ENCODE peak calls at places on chromosomes 2 and 18, in eight cellular contexts. Z is IMR-90, G is kidney epithelial cell, R is psoas muscle, L is body of pancreas, A is prostate gland, T is thyroid gland, U is heart right ventricle. Q is an unnamed sample.
A peak's percentile ranks its signal among the peaks of the same experiment; 100 is the strongest.

GRCh38 chr18:31101148-31102019 is 837 bp downstream of the DSC2 start:
- DNase-seq in Z (no peak), G (no peak), R (peak; percentile 79), L (peak; percentile 89), A (peak; percentile 53), T (peak; percentile 80), U (peak; percentile 66), Q (no peak)

GRCh38 chr2:152347076-152347475 is 12.1 kb downstream of the FMNL2 start:
- DNase-seq in Z (peak; percentile 74), G (peak; percentile 77), R (no peak), L (no peak), A (no peak), T (peak; percentile 25), U (no peak), Q (peak; percentile 38)

GRCh38 chr2:233026211-233026813 is 6.2 kb upstream of the NEU2 start:
- DNase-seq in Z (peak; percentile 50), G (no peak), R (no peak), L (no peak), A (no peak), T (no peak), U (no peak), Q (peak; percentile 84)

GRCh38 chr18:58579561-58580047 is 49.3 kb downstream of the ALPK2 start:
- DNase-seq in Z (peak; percentile 91), G (no peak), R (peak; percentile 64), L (no peak), A (no peak), T (no peak), U (no peak), Q (peak; percentile 45)

GRCh38 chr18:11976882-11977281 is 4.4 kb upstream of the IMPA2 start:
- DNase-seq in Z (peak; percentile 74), G (no peak), R (no peak), L (no peak), A (no peak), T (no peak), U (no peak), Q (peak; percentile 24)

GRCh38 chr2:11827547-11827946 is 81.1 kb downstream of the LPIN1 start:
- DNase-seq in Z (no peak), G (no peak), R (no peak), L (no peak), A (no peak), T (no peak), U (no peak), Q (no peak)

GRCh38 chr2:180742809-180743208 is 237.6 kb upstream of the UBE2E3 start:
- DNase-seq in Z (peak; percentile 31), G (no peak), R (no peak), L (no peak), A (no peak), T (no peak), U (no peak), Q (no peak)

GRCh38 chr2:10591207-10591606 is 98.6 kb downstream of the NOL10 start:
- DNase-seq in Z (peak; percentile 34), G (no peak), R (no peak), L (no peak), A (no peak), T (no peak), U (no peak), Q (peak; percentile 32)

GRCh38 chr2:26086155-26086634 is 52.3 kb downstream of the RAB10 start:
- DNase-seq in Z (peak; percentile 84), G (peak; percentile 12), R (no peak), L (no peak), A (no peak), T (no peak), U (no peak), Q (peak; percentile 20)

GRCh38 chr2:105329197-105329554 is 359 bp downstream of the TGFBRAP1 start:
- DNase-seq in Z (no peak), G (no peak), R (peak; percentile 59), L (peak; percentile 19), A (no peak), T (peak; percentile 26), U (no peak), Q (no peak)

GRCh38 chr2:148888003-148888501 is 13.0 kb downstream of the KIF5C start:
- DNase-seq in Z (no peak), G (no peak), R (no peak), L (no peak), A (no peak), T (peak; percentile 7), U (no peak), Q (no peak)

GRCh38 chr2:160157861-160158813 is 41.9 kb downstream of the ITGB6 start:
- DNase-seq in Z (peak; percentile 37), G (no peak), R (no peak), L (no peak), A (no peak), T (no peak), U (no peak), Q (peak; percentile 79)

GRCh38 chr18:55375930-55376329 is 212.1 kb downstream of the TCF4 start:
- DNase-seq in Z (no peak), G (no peak), R (no peak), L (no peak), A (no peak), T (no peak), U (no peak), Q (no peak)

GRCh38 chr2:74204436-74204835 is 6.0 kb downstream of the MTHFD2 start:
- DNase-seq in Z (no peak), G (no peak), R (no peak), L (no peak), A (no peak), T (no peak), U (no peak), Q (no peak)

GRCh38 chr18:80253871-80254492 is 6.7 kb upstream of the PARD6G start:
- DNase-seq in Z (no peak), G (no peak), R (no peak), L (peak; percentile 20), A (no peak), T (peak; percentile 12), U (no peak), Q (no peak)

GRCh38 chr2:109180786-109181185 is 51.8 kb downstream of the SH3RF3 start:
- DNase-seq in Z (peak; percentile 73), G (no peak), R (no peak), L (no peak), A (no peak), T (no peak), U (no peak), Q (peak; percentile 27)

GRCh38 chr18:57416542-57416941 is 18.6 kb upstream of the ONECUT2 start:
- DNase-seq in Z (no peak), G (no peak), R (no peak), L (no peak), A (no peak), T (no peak), U (no peak), Q (no peak)

GRCh38 chr2:166032361-166032760 is 78.8 kb upstream of the TTC21B start:
- DNase-seq in Z (peak; percentile 3), G (no peak), R (no peak), L (no peak), A (no peak), T (no peak), U (no peak), Q (no peak)

GRCh38 chr2:112004246-112004645 is 50.8 kb upstream of the TMEM87B start:
- DNase-seq in Z (peak; percentile 10), G (no peak), R (peak; percentile 62), L (no peak), A (peak; percentile 28), T (peak; percentile 32), U (peak; percentile 56), Q (peak; percentile 21)

GRCh38 chr18:28961669-28962228 is 784.8 kb upstream of the CDH2 start:
- DNase-seq in Z (peak; percentile 22), G (no peak), R (no peak), L (no peak), A (no peak), T (no peak), U (peak; percentile 5), Q (peak; percentile 18)
- TF ChIP-seq CTCF in Z (peak; percentile 66), G (peak; percentile 59), R (no peak), L (peak; percentile 15), A (no peak), T (no peak), U (peak; percentile 58), Q (peak; percentile 34)

GRCh38 chr2:64609229-64609994 is 44.3 kb downstream of the SERTAD2 start:
- DNase-seq in Z (peak; percentile 17), G (no peak), R (peak; percentile 86), L (peak; percentile 73), A (no peak), T (peak; percentile 59), U (peak; percentile 44), Q (peak; percentile 39)
- H3K4me3 ChIP-seq in Z (peak overlapping the region; percentile 15), G (peak overlapping the region; percentile 36), R (peak overlapping the region; percentile 82), L (peak overlapping the region; percentile 22), A (peak overlapping the region; percentile 35), T (peak overlapping the region; percentile 50), U (peak overlapping the region; percentile 66), Q (peak overlapping the region; percentile 42)

DNA sequence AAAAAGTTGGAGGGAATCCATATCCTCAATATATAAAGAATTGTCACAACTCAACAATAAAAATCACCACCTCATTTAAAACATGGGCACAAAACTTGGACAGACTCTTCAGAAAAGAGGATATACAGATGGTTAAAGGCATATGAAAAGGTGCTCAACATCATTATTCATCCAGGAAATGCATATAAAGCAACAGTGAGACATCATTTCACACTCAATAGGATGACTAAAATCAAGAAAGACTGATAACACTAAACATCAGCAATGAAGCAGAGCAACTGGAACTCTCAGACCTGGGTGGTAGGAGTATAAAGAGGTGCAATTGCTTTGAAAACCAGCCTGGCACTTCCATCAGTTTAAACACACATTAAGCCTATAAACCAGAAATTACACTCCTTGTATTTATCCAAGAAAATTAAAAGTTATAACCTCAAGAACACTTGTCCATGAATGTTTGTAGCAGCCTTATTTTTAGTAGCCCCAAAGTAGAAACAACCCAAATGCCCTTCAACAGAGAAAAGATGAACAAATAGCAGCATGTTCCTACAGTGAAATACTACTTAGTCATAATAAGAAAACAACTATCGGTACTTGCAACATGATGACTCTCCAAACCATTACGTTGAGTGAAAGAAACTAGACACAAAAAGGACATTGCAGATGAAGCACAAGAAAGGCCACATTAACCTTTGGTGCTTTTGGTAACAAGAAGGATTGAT is 79.1 kb upstream of the TANC1 start:
- DNase-seq in Z (no peak), G (no peak), R (no peak), L (no peak), A (no peak), T (no peak), U (no peak), Q (no peak)
- TF ChIP-seq CTCF in Z (no peak), G (no peak), R (no peak), L (no peak), A (no peak), T (no peak), U (no peak), Q (no peak)

GRCh38 chr2:199463000-199463692 is 5.4 kb upstream of the SATB2 start:
- DNase-seq in Z (peak; percentile 47), G (no peak), R (peak; percentile 89), L (peak; percentile 80), A (peak; percentile 73), T (peak; percentile 60), U (peak; percentile 44), Q (peak; percentile 62)

GRCh38 chr2:199462167-199462976 is 4.6 kb upstream of the SATB2 start:
- DNase-seq in Z (no peak), G (no peak), R (no peak), L (no peak), A (no peak), T (no peak), U (no peak), Q (no peak)

GRCh38 chr2:199465390-199465789 is 7.7 kb upstream of the SATB2 start:
- DNase-seq in Z (no peak), G (no peak), R (no peak), L (no peak), A (no peak), T (no peak), U (no peak), Q (no peak)

GRCh38 chr2:199464614-199465352 is 7.0 kb upstream of the SATB2 start:
- DNase-seq in Z (no peak), G (no peak), R (no peak), L (no peak), A (no peak), T (no peak), U (no peak), Q (no peak)

GRCh38 chr2:199463708-199464613 is 6.2 kb upstream of the SATB2 start:
- DNase-seq in Z (no peak), G (no peak), R (peak; percentile 60), L (no peak), A (no peak), T (no peak), U (no peak), Q (no peak)
- H3K4me3 ChIP-seq in Z (peak overlapping the region; percentile 28), G (peak overlapping the region; percentile 39), R (peak overlapping the region; percentile 74), L (no peak overlapping the region), A (peak overlapping the region; percentile 36), T (peak overlapping the region; percentile 28), U (peak overlapping the region; percentile 48), Q (peak overlapping the region; percentile 71)